ENCODE peak calls at places on chromosomes 11 and 22, in six cellular contexts. S, A, F, P, C and H are unnamed samples.

GRCh38 chr11:1706634-1707400 is 9.8 kb downstream of the KRTAP5-6 start:
- DNase-seq in P (no peak), A (no peak), S (no peak), C (peak; percentile 28), F (no peak), H (no peak)

GRCh38 chr11:119011476-119011875 is 6.7 kb downstream of the RPS25 start:
- DNase-seq in P (no peak), A (no peak), F (no peak), C (no peak), S (no peak), H (no peak)

GRCh38 chr11:98601181-98601773 is 419.5 kb upstream of the CNTN5 start:
- DNase-seq in P (no peak), C (peak; percentile 79), A (no peak), S (no peak), F (no peak), H (no peak)

GRCh38 chr11:2691991-2692841 is 7.6 kb downstream of the KCNQ1OT1 start:
- DNase-seq in C (peak; percentile 52), P (no peak), S (no peak), F (no peak), A (no peak), H (peak; percentile 27)

GRCh38 chr22:50548046-50548912 is 2.6 kb downstream of the KLHDC7B start:
- DNase-seq in F (no peak), S (no peak), A (no peak), P (no peak), C (no peak), H (no peak)

GRCh38 chr11:130216221-130216550 is 56.6 kb downstream of the ST14 start:
- DNase-seq in S (no peak), A (no peak), F (no peak), P (peak; percentile 17), C (no peak), H (peak; percentile 7)

GRCh38 chr11:116513894-116514293 is 258.9 kb downstream of the BUD13 start:
- DNase-seq in F (no peak), P (no peak), S (peak; percentile 28), A (no peak), C (no peak), H (no peak)

GRCh38 chr11:57410287-57410686 is 16.6 kb downstream of the SLC43A3 start:
- DNase-seq in A (no peak), C (no peak), S (peak; percentile 96), F (no peak), P (no peak), H (no peak)

GRCh38 chr11:77332259-77332658 is 30.8 kb upstream of the GDPD4 start:
- DNase-seq in P (no peak), F (no peak), A (no peak), S (no peak), C (no peak), H (no peak)

GRCh38 chr11:63841554-63841953 is 2.6 kb downstream of the MARK2 start:
- DNase-seq in P (no peak), S (peak; percentile 22), A (no peak), C (peak; percentile 86), F (no peak), H (peak; percentile 67)

GRCh38 chr11:96073536-96073935 is 149.6 kb upstream of the MTMR2 start:
- DNase-seq in P (no peak), C (no peak), A (no peak), F (no peak), S (no peak), H (no peak)

GRCh38 chr22:23085785-23086184 is 15.5 kb downstream of the GNAZ start:
- DNase-seq in P (no peak), A (no peak), F (no peak), C (no peak), S (no peak), H (no peak)

GRCh38 chr11:115194798-115195101 is 309.5 kb downstream of the CADM1 start:
- DNase-seq in S (peak; percentile 76), A (no peak), F (no peak), P (no peak), C (no peak), H (no peak)

GRCh38 chr22:44889233-44889878 is 120.4 kb downstream of the PHF21B start:
- DNase-seq in C (no peak), S (no peak), A (no peak), P (no peak), F (no peak), H (peak; percentile 20)

GRCh38 chr11:95788921-95789505 is 569 bp downstream of the FAM76B start:
- DNase-seq in C (peak; percentile 26), S (peak; percentile 43), A (no peak), P (no peak), F (no peak), H (no peak)

GRCh38 chr22:37211075-37211852 is 1.0 kb downstream of the SSTR3 start:
- DNase-seq in S (no peak), C (no peak), F (no peak), P (no peak), A (peak; percentile 12), H (no peak)

GRCh38 chr11:3108183-3108721 is 51.0 kb upstream of the CARS1 start:
- DNase-seq in F (no peak), A (no peak), C (peak; percentile 18), S (no peak), P (no peak), H (peak; percentile 40)

GRCh38 chr11:100677796-100678195 is 9.3 kb upstream of the ARHGAP42 start:
- DNase-seq in C (no peak), P (no peak), A (no peak), F (no peak), S (no peak), H (no peak)

GRCh38 chr22:49035818-49036457 is 791.7 kb downstream of the BRD1 start:
- DNase-seq in A (no peak), S (no peak), F (no peak), C (no peak), P (no peak), H (no peak)

GRCh38 chr22:23498811-23499798 is 81.0 kb downstream of the IGLL1 start:
- DNase-seq in A (no peak), S (no peak), P (no peak), C (peak; percentile 15), F (no peak), H (peak; percentile 20)

GRCh38 chr11:119567667-119568582 is 145.0 kb upstream of the THY1 start:
- DNase-seq in F (no peak), C (no peak), P (no peak), A (no peak), S (peak; percentile 85), H (no peak)

GRCh38 chr11:44726278-44727113 is at the start of gene TSPAN18:
- DNase-seq in F (no peak), P (no peak), S (no peak), C (no peak), A (peak; percentile 37), H (no peak)

GRCh38 chr22:29799217-29799680 is 32.1 kb downstream of the UQCR10 start:
- DNase-seq in S (peak; percentile 94), P (peak; percentile 95), A (peak; percentile 83), F (no peak), C (peak; percentile 97), H (peak; percentile 94)

GRCh38 chr22:37269930-37270678 is 12.2 kb upstream of the CYTH4 start:
- DNase-seq in A (no peak), P (no peak), C (no peak), S (no peak), F (no peak), H (no peak)

GRCh38 chr22:37303821-37304274 is 21.5 kb downstream of the CYTH4 start:
- DNase-seq in S (peak; percentile 95), F (no peak), A (no peak), P (no peak), C (peak; percentile 80), H (no peak)

DNA sequence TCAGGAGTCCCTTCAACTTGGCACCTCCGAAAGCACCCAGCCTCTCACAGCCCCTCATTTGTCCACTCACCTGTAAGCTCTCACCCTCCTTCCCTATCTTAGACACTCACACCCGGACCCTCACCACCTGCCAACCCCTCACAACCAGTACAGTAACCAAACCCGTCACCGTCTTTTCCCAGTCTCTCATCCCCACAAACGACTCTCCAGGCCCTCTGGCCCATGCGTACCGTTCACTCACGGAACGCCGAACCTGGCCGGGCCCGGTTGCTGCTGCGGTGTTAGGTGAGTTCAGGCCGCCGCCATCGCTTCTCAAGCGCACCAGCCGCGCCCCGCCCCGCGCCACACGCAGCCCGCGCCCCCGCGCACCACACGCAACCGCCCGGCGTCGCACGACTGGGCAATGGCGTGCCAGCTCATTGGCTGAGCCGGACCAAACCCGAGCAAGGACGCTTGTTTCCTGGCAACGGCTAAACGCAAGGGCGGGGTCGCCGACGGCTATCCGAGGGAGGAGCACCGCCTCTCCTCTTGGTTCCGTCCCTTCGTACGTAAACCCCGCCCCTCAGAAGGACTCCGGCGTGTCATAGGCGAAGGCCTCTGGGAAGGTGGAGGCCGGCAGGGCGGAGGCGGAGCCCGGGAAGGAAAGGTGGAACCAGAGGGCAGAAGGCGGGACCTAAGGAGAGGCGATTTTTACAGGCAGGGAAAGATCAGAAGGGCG is at the start of gene FHIP1B:
- DNase-seq in S (peak; percentile 100), A (peak; percentile 99), C (peak; percentile 100), F (peak; percentile 100), P (peak; percentile 100), H (peak; percentile 100)
- TF ChIP-seq POLR2A in S (peak; percentile 82), A (peak; percentile 33), C (peak; percentile 70), F (peak; percentile 29), P (no peak), H (peak; percentile 30)

DNA sequence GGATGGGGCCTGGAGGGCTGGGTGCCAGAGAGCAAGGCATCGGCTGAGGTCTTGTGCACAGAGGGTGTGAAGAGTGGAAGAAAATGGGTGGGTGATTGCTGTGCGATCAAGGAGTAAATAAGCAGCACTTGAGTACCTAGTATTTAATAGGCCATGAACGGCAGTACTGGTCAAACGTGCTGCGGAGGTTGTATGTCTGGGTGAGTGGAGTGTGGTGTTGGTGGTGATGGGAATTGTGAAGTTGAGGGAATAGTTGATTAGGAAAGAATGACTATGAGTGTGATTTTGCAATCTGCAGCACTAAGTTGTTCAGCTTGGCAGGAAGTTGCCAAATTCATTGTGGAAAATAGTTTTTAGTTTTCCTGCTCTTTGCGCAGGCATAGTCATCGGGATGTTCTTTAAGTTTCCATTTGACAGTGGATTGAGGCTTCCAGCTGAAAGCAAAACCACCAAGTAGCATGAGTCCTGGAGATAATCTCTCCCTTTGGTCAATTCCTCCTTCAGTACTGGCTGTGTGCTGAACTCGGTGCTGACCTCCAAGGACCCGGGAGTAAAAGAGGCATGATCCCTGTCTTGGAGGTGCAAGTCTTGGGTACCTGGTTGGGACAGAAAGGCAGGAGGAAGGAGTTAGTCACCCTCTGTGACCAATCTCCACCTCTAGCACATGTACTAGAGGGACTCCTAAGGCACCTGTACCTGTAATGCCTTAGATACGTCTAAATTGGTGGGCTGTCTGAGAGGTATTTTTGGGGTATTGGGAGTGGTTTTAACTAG is 2.1 kb downstream of the PANX1 start:
- DNase-seq in F (no peak), C (peak; percentile 73), S (peak; percentile 89), P (no peak), A (peak; percentile 31), H (no peak)
- H3K4me3 ChIP-seq in F (peak overlapping the region; percentile 88), C (peak overlapping the region; percentile 78), S (peak overlapping the region; percentile 88), P (peak overlapping the region; percentile 74), A (no peak overlapping the region), H (peak overlapping the region; percentile 75)

GRCh38 chr22:32887293-32887692 is 85.8 kb downstream of the TIMP3 start:
- DNase-seq in P (no peak), S (no peak), C (no peak), F (no peak), A (no peak), H (no peak)
- TF ChIP-seq POLR2A in P (no peak), S (no peak), C (no peak), F (no peak), A (no peak), H (no peak)

DNA sequence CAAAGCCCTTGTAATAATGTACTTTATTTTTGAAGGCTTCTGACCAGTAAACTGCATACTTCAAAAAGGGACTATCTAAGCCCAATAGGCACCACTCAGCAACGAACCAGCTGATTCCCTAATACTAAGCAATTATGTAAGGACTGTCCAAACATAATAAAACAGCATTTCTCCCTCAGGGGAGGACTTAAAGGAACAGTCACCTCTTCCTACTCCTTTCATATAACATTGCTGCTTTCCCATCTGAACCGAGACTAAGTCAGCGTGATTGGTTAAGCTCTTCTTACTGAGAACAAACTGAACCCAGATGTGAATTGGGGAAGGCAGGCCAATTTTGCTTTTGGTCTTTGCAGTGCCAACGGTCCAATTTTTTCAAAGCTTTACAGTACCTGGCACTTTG is 420.0 kb downstream of the METTL15 start:
- DNase-seq in C (no peak), A (no peak), S (no peak), F (no peak), P (no peak), H (no peak)
- H3K4me3 ChIP-seq in C (no peak overlapping the region), A (no peak overlapping the region), S (no peak overlapping the region), F (no peak overlapping the region), P (no peak overlapping the region), H (no peak overlapping the region)